ENCODE peak calls at places on chromosomes 1 and 21, in nine cellular contexts. Y is effector memory CD8-positive, alpha-beta T cell; J is astrocyte of the cerebellum; K is naive thymus-derived CD8-positive, alpha-beta T cell; Q is ecto neural progenitor cell; X is activated CD4-positive, alpha-beta T cell treated with anti-CD3 and anti-CD28 coated beads for 36 hours; L is COLO829; H is T follicular helper cell; Z is DMS 273 treated with DMSO at 0.1 percent for 48 hours. C is an unnamed sample.

GRCh38 chr21:42665026-42665425 is 11.6 kb downstream of the PDE9A start:
- DNase-seq in X (no peak), J (no peak), H (no peak), Q (no peak), Y (no peak), L (no peak), K (no peak), Z (no peak), C (peak)

GRCh38 chr1:87953732-87954344 is 625.2 kb downstream of the LMO4 start:
- DNase-seq in K (peak), Z (no peak), X (peak), H (peak), Q (peak), L (peak), Y (peak), J (peak), C (no peak)

GRCh38 chr1:219340796-219341195 is 167.1 kb downstream of the LYPLAL1 start:
- DNase-seq in Z (no peak), X (no peak), K (no peak), Q (no peak), J (no peak), Y (no peak), L (no peak), H (no peak), C (no peak)

GRCh38 chr1:23459338-23459757 is 24.6 kb downstream of the ASAP3 start:
- DNase-seq in X (no peak), K (no peak), Y (no peak), Q (no peak), H (no peak), Z (no peak), J (no peak), L (no peak), C (no peak)

GRCh38 chr21:45725844-45726200 is 82.3 kb downstream of the PCBP3 start:
- DNase-seq in J (no peak), H (no peak), Z (no peak), Y (no peak), K (no peak), Q (no peak), X (no peak), L (no peak), C (no peak)

GRCh38 chr21:44931501-44932365 is 8.1 kb upstream of the SLX9 start:
- DNase-seq in K (no peak), H (no peak), Z (no peak), J (no peak), Q (no peak), Y (no peak), X (peak), L (no peak), C (no peak)

GRCh38 chr1:94418664-94419655 is 771 bp downstream of the ABCD3 start:
- DNase-seq in Y (peak), H (no peak), Z (no peak), L (no peak), Q (no peak), X (no peak), J (no peak), K (no peak), C (peak)

GRCh38 chr1:3159121-3159520 is 90.1 kb downstream of the PRDM16 start:
- DNase-seq in X (no peak), K (no peak), Z (no peak), L (no peak), H (no peak), Q (no peak), J (no peak), Y (no peak), C (no peak)

GRCh38 chr1:205172729-205173366 is 38.7 kb downstream of the DSTYK start:
- DNase-seq in L (peak), J (peak), Y (no peak), H (no peak), X (peak), Q (no peak), K (no peak), Z (no peak), C (no peak)

GRCh38 chr1:241532173-241532553 is at the start of gene KMO:
- DNase-seq in Y (no peak), X (peak), K (no peak), Z (no peak), L (no peak), H (no peak), Q (no peak), J (no peak), C (no peak)

GRCh38 chr1:197464039-197464438 is 196.0 kb downstream of the CRB1 start:
- DNase-seq in Q (no peak), K (no peak), X (no peak), J (peak), Y (no peak), L (no peak), H (no peak), Z (no peak), C (peak)

GRCh38 chr1:57911427-57911826 is 487.6 kb upstream of the DAB1 start:
- DNase-seq in Z (no peak), J (no peak), X (no peak), Y (no peak), H (no peak), K (no peak), L (no peak), Q (no peak), C (no peak)

GRCh38 chr1:112264010-112264409 is 132.0 kb upstream of the CTTNBP2NL start:
- DNase-seq in X (no peak), Y (no peak), Z (no peak), K (no peak), L (no peak), Q (no peak), J (no peak), H (no peak), C (no peak)

GRCh38 chr1:54224233-54224632 is 24.3 kb downstream of the MRPL37 start:
- DNase-seq in J (no peak), K (no peak), H (no peak), L (no peak), Q (no peak), Y (no peak), X (no peak), Z (no peak), C (no peak)

GRCh38 chr1:53316058-53316741 is 11.7 kb downstream of the LRP8 start:
- DNase-seq in Z (peak), Q (no peak), K (no peak), L (no peak), Y (no peak), H (no peak), X (no peak), J (no peak), C (no peak)

GRCh38 chr1:33050221-33051076 is 13.8 kb upstream of the AK2 start:
- DNase-seq in K (no peak), Q (no peak), H (no peak), X (no peak), Y (no peak), Z (no peak), J (no peak), L (no peak), C (no peak)

GRCh38 chr1:64121766-64122385 is 81.5 kb upstream of the UBE2U start:
- DNase-seq in J (no peak), X (no peak), Z (no peak), K (no peak), H (no peak), Y (no peak), L (no peak), Q (no peak), C (no peak)

GRCh38 chr1:198467342-198467741 is 73.1 kb downstream of the ATP6V1G3 start:
- DNase-seq in Z (no peak), H (no peak), X (no peak), Y (no peak), J (no peak), L (no peak), Q (no peak), K (no peak), C (no peak)

GRCh38 chr21:43925096-43925481 is 60.1 kb downstream of the AGPAT3 start:
- DNase-seq in L (no peak), Z (no peak), K (no peak), Q (no peak), H (no peak), J (no peak), X (no peak), Y (no peak), C (peak)

GRCh38 chr1:187876775-187877174 is 1048.0 kb downstream of the PLA2G4A start:
- DNase-seq in Q (no peak), Z (no peak), Y (no peak), L (no peak), J (no peak), K (no peak), H (no peak), X (no peak), C (no peak)

GRCh38 chr21:42526379-42526727 is 12.7 kb downstream of the SLC37A1 start:
- DNase-seq in Y (no peak), X (no peak), K (no peak), J (no peak), L (no peak), Q (no peak), Z (no peak), H (no peak), C (peak)

GRCh38 chr21:41371698-41372030 is 9.8 kb downstream of the MX2 start:
- DNase-seq in J (no peak), X (no peak), H (no peak), Y (no peak), Q (no peak), K (no peak), L (no peak), Z (no peak), C (no peak)

GRCh38 chr1:31648633-31649032 is 4.0 kb upstream of the PEF1 start:
- DNase-seq in K (no peak), H (no peak), J (no peak), Z (no peak), X (no peak), Y (no peak), L (no peak), Q (no peak), C (no peak)

GRCh38 chr1:187817782-187818181 is 989.0 kb downstream of the PLA2G4A start:
- DNase-seq in K (no peak), Q (no peak), J (no peak), Y (no peak), L (no peak), Z (no peak), H (no peak), X (no peak), C (no peak)

GRCh38 chr1:63461661-63462230 is 61.3 kb downstream of the ITGB3BP start:
- DNase-seq in Z (no peak), Q (no peak), X (no peak), L (no peak), J (no peak), H (no peak), K (no peak), Y (no peak), C (no peak)